ENCODE peak calls at places on chromosomes 11 and 22, in five cellular contexts. G is lung; L is CD8-positive, alpha-beta T cell; C is OCI-LY7; R is CD4-positive, CD25-positive, alpha-beta regulatory T cell. O is an unnamed sample.

GRCh38 chr11:114040706-114041211 is 18.8 kb upstream of the ZBTB16 start:
- DNase-seq in G (no peak), L (no peak), C (no peak), R (no peak), O (no peak)

GRCh38 chr11:59756845-59757244 is 1.7 kb downstream of the STX3 start:
- DNase-seq in G (peak; percentile 43), L (no peak), C (no peak), R (no peak), O (no peak)

GRCh38 chr11:76291576-76292526 is 85.5 kb upstream of the WNT11 start:
- DNase-seq in G (no peak), L (no peak), C (no peak), R (no peak), O (no peak)

GRCh38 chr11:126522152-126522551 is 166.7 kb downstream of the ST3GAL4 start:
- DNase-seq in G (no peak), L (no peak), C (no peak), R (no peak), O (no peak)

GRCh38 chr11:122803306-122803705 is 35.0 kb upstream of the CRTAM start:
- DNase-seq in G (no peak), L (no peak), C (no peak), R (no peak), O (no peak)

GRCh38 chr11:4493480-4493818 is 11.0 kb downstream of the OR52K1 start:
- DNase-seq in G (no peak), L (no peak), C (no peak), R (no peak), O (no peak)

GRCh38 chr11:48036011-48036410 is 55.7 kb downstream of the PTPRJ start:
- DNase-seq in G (no peak), L (no peak), C (no peak), R (no peak), O (no peak)

GRCh38 chr11:93196816-93197382 is 892 bp downstream of the SLC36A4 start:
- DNase-seq in G (no peak), L (no peak), C (peak; percentile 8), R (no peak), O (no peak)

GRCh38 chr22:46929046-46929688 is 166.7 kb downstream of the TBC1D22A start:
- DNase-seq in G (no peak), L (no peak), C (no peak), R (no peak), O (no peak)

GRCh38 chr11:94740083-94740974 is 27.8 kb upstream of the AMOTL1 start:
- DNase-seq in G (no peak), L (no peak), C (no peak), R (no peak), O (peak; percentile 33)

GRCh38 chr11:34075178-34075820 is 23.8 kb downstream of the CAPRIN1 start:
- DNase-seq in G (no peak), L (no peak), C (no peak), R (no peak), O (no peak)

GRCh38 chr11:40293655-40294342 is 1165.7 kb downstream of the LRRC4C start:
- DNase-seq in G (peak; percentile 56), L (no peak), C (peak; percentile 27), R (peak; percentile 43), O (peak; percentile 87)

GRCh38 chr22:47367107-47367690 is 604.7 kb downstream of the TBC1D22A start:
- DNase-seq in G (no peak), L (no peak), C (no peak), R (no peak), O (no peak)

GRCh38 chr22:44448271-44448780 is 49.7 kb downstream of the RTL6 start:
- DNase-seq in G (no peak), L (no peak), C (no peak), R (no peak), O (no peak)

GRCh38 chr22:23080542-23081290 is 10.4 kb downstream of the GNAZ start:
- DNase-seq in G (no peak), L (no peak), C (no peak), R (no peak), O (no peak)

GRCh38 chr22:23077627-23078461 is 7.5 kb downstream of the GNAZ start:
- DNase-seq in G (no peak), L (no peak), C (no peak), R (no peak), O (peak; percentile 24)

GRCh38 chr22:23078462-23078787 is 8.1 kb downstream of the GNAZ start:
- DNase-seq in G (no peak), L (no peak), C (no peak), R (no peak), O (no peak)

GRCh38 chr22:23079240-23079768 is 9.0 kb downstream of the GNAZ start:
- DNase-seq in G (no peak), L (no peak), C (no peak), R (no peak), O (no peak)

DNA sequence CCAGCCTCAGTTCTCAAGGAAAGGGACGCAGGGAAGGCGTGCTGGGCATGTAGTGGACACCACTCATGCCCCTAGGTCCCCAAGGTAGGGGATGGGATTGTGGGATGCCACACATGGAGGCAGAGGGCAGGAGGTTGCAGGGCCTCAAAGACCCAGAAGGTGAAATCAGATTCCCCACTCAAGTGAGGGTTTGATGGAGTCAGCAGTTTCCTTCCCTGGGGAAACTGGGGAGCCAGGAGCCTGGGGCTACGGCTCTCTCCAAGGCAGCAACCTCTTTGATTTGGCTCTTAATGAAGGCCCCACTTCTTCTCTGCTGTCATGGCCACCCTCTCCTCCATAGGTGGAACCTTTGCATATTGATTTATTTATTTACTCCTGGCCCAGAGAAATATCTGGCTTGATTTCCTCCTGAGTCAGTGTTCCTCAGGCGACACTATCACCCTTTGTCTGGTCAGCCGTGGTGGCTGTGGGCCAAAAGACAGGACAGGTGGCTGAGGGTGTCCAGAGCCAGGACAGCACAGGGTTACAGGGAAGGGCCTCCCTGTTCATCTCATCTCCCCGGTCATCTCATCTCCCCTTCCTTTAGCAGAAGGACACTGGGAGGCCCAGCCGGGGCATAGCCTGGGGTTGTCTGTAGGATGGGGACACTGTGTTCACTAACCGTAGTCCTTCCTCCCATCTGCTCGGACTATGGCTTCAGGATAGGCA is 9.6 kb downstream of the GNAZ start:
- DNase-seq in G (no peak), L (no peak), C (no peak), R (no peak), O (no peak)
- H3K27ac ChIP-seq in G (no peak overlapping the region), L (no peak overlapping the region), C (no peak overlapping the region), R (no peak overlapping the region), O (peak overlapping the region; percentile 60)

DNA sequence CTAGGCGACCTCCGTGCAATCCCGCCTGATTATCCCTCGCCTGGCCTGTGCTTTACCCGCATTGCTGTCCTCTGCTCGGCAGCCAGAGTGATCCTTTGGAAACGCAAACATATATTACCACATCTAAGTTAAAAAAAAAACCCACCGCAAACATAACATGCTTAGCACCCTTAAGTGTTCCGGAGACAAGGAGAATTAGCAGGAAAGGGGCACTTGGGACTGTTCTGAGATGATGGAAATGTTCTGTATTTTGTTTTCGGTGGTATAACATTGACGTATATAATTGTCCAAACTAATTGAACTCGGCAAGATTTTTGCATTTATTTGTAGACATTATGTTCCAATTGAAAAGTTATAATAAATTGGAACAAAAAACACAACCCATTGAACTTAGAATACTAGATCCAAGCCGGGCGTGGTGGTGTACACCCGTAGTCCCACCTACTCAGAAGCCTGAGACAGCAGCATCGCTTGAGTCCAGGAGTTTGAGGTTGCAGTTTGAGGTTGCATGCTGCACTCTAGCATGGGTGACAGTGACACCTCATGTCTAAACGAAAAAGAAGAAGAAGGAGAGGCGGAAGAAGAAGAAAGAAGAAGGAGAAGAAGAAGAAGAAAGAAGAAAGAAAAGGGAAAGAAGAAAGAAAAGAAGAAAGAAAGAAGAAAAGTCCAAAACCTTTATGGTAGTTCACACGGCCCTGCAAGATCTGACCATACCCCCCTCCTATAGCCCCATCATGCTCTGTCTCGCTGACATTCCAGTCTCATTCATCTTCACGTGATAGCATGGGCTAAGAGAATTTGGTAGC is 604 bp upstream of the POLR3H start:
- DNase-seq in G (no peak), L (no peak), C (no peak), R (no peak), O (no peak)
- H3K27ac ChIP-seq in G (no peak overlapping the region), L (peak overlapping the region; percentile 68), C (no peak overlapping the region), R (peak overlapping the region; percentile 70), O (peak overlapping the region; percentile 94)

GRCh38 chr22:19110064-19110458 is 12.2 kb downstream of the DGCR2 start:
- DNase-seq in G (no peak), L (no peak), C (no peak), R (peak; percentile 41), O (no peak)

GRCh38 chr22:19107730-19108074 is 14.5 kb downstream of the DGCR2 start:
- DNase-seq in G (no peak), L (no peak), C (no peak), R (no peak), O (no peak)

GRCh38 chr22:19111140-19111539 is 11.1 kb downstream of the DGCR2 start:
- DNase-seq in G (no peak), L (no peak), C (no peak), R (no peak), O (no peak)

GRCh38 chr22:19108807-19109197 is 13.4 kb downstream of the DGCR2 start:
- DNase-seq in G (no peak), L (no peak), C (no peak), R (no peak), O (no peak)

DNA sequence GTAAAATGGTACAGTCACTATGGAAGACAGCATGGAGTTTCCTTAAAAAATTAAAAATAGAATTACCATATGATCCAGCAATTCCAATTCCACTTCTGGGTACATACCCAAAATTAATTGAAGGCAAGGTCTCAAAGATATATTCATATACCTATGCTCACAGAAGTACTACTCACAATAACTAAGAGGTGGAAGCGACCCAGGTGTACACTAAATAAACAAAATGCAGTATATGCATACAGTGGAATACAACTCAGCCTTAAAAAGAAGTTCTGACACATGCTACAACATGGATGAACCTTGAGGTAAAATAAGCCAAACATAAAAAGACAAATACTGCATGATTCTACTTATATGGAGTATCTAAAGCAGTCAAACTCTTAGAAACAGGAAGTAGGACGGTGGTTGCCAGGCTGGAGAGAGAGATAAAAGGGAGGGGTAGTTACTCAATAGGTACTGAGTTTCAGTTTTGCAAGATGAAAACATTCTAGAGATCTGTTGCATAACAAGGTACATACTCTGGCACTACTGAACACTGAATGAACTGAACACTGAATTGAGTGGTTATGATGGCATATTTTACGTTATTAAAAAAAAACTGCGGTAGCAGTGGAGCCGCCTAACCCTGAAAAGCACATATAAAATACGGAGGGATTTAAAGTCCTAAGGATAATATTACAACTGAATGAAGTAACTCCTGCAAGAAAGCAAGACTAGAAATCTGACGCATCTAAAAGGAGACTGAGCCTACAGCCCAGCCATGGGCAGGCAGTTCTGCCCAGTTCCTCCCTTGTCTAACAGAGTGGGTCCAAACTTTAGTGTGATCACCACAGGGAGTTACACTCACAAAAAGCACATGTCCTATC is 12.8 kb downstream of the DGCR2 start:
- DNase-seq in G (peak; percentile 69), L (peak; percentile 59), C (peak; percentile 75), R (peak; percentile 94), O (no peak)
- H3K27ac ChIP-seq in G (no peak overlapping the region), L (peak overlapping the region; percentile 70), C (peak overlapping the region; percentile 19), R (peak overlapping the region; percentile 93), O (peak overlapping the region; percentile 18)

GRCh38 chr11:61698173-61698965 is 18.2 kb downstream of the DAGLA start:
- DNase-seq in G (no peak), L (no peak), C (peak; percentile 30), R (peak; percentile 41), O (no peak)
- H3K27ac ChIP-seq in G (no peak overlapping the region), L (no peak overlapping the region), C (no peak overlapping the region), R (no peak overlapping the region), O (no peak overlapping the region)

GRCh38 chr11:81644239-81644840 is 1089.3 kb downstream of the FAM181B start:
- DNase-seq in G (no peak), L (no peak), C (peak; percentile 74), R (peak; percentile 37), O (peak; percentile 2)

DNA sequence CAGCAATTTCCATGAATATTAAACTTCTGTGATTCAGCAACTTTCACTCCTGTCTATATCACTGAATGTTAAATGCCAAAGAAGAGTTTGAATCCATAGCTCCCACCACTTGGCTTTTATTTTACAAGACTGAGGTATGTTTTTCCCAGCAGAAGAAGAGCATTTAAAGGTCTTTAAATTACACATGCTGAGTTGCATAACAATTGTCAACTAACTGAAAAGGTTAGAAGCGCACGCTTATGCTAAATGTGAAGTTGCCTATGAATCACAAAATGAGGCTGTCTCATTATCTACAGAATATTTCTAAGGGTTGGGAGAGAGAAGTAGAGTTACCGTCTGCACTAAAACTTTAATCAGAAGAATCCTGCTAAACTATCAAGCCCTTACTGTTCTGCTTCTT is 1086.3 kb downstream of the FAM181B start:
- DNase-seq in G (no peak), L (no peak), C (no peak), R (no peak), O (no peak)
- H3K27ac ChIP-seq in G (no peak overlapping the region), L (no peak overlapping the region), C (no peak overlapping the region), R (no peak overlapping the region), O (no peak overlapping the region)

O was measured in caudate nucleus.